ENCODE peak calls at places on chromosomes 16 and 17, in eight cellular contexts. P is hepatocyte, S is HCT116, D is PC-3, U is neural progenitor cell, V is GM23338, C is OCI-LY7, A is SK-N-SH. N is an unnamed sample. For H3K4me1, the result is how much of the 10 kb centered on the place peaks cover.

GRCh38 chr17:57943140-57943539 is 12.1 kb downstream of the CUEDC1 start:
- DNase-seq in P (no peak), S (no peak), D (peak), U (no peak), V (no peak), C (no peak), A (no peak), N (no peak)

GRCh38 chr16:88611220-88611821 is 27.1 kb upstream of the IL17C start:
- DNase-seq in P (no peak), S (no peak), D (no peak), U (peak), V (peak), C (no peak), A (no peak), N (no peak)

GRCh38 chr17:82334622-82335394 is 1.2 kb upstream of the SECTM1 start:
- DNase-seq in P (no peak), S (no peak), D (peak), U (no peak), V (no peak), C (peak), A (no peak), N (peak)

GRCh38 chr17:58679263-58680037 is 12.4 kb downstream of the TEX14 start:
- DNase-seq in P (no peak), S (peak), D (peak), U (no peak), V (peak), C (no peak), A (no peak), N (no peak)

GRCh38 chr17:78118801-78119241 is 9.7 kb downstream of the TMC6 start:
- DNase-seq in P (no peak), S (no peak), D (no peak), U (no peak), V (no peak), C (no peak), A (no peak), N (no peak)

GRCh38 chr17:3692346-3692745 is 3.6 kb downstream of the P2RX5 start:
- DNase-seq in P (no peak), S (no peak), D (no peak), U (no peak), V (peak), C (no peak), A (no peak), N (no peak)

GRCh38 chr17:61362396-61362795 is 37.2 kb upstream of the TBX2 start:
- DNase-seq in P (no peak), S (no peak), D (no peak), U (no peak), V (no peak), C (no peak), A (no peak), N (no peak)

GRCh38 chr16:59878479-59878878 is 1144.4 kb upstream of the GOT2 start:
- DNase-seq in P (peak), S (no peak), D (peak), U (no peak), V (no peak), C (no peak), A (no peak), N (no peak)

GRCh38 chr17:4276514-4276913 is 12.7 kb upstream of the ANKFY1 start:
- DNase-seq in P (no peak), S (no peak), D (no peak), U (no peak), V (peak), C (no peak), A (no peak), N (no peak)

GRCh38 chr16:66275795-66276428 is 90.6 kb upstream of the CDH5 start:
- DNase-seq in P (peak), S (peak), D (peak), U (peak), V (peak), C (peak), A (peak), N (peak)

GRCh38 chr16:52320930-52321439 is 226.0 kb downstream of the TOX3 start:
- DNase-seq in P (no peak), S (no peak), D (no peak), U (no peak), V (no peak), C (no peak), A (no peak), N (peak)

GRCh38 chr17:41639492-41640473 is 15.4 kb upstream of the KRT17 start:
- DNase-seq in P (no peak), S (no peak), D (no peak), U (no peak), V (no peak), C (no peak), A (no peak), N (no peak)

GRCh38 chr17:71084219-71084618 is 914.9 kb downstream of the KCNJ2 start:
- DNase-seq in P (peak), S (peak), D (peak), U (peak), V (peak), C (peak), A (peak), N (peak)

GRCh38 chr17:30323895-30324319 is 9.9 kb downstream of the TMIGD1 start:
- DNase-seq in P (no peak), S (peak), D (peak), U (no peak), V (no peak), C (peak), A (no peak), N (no peak)

GRCh38 chr16:68066763-68067162 is 18.4 kb upstream of the NFATC3 start:
- DNase-seq in P (no peak), S (no peak), D (no peak), U (no peak), V (no peak), C (no peak), A (no peak), N (no peak)

GRCh38 chr17:2101448-2102257 is 46.8 kb downstream of the HIC1 start:
- DNase-seq in P (no peak), S (peak), D (peak), U (no peak), V (no peak), C (no peak), A (no peak), N (no peak)

GRCh38 chr16:75402174-75402820 is 31.0 kb downstream of the CFDP1 start:
- DNase-seq in P (peak), S (no peak), D (peak), U (no peak), V (no peak), C (no peak), A (no peak), N (no peak)

GRCh38 chr17:4509402-4509801 is 10.7 kb downstream of the SPNS2 start:
- DNase-seq in P (no peak), S (no peak), D (no peak), U (no peak), V (no peak), C (peak), A (no peak), N (peak)

GRCh38 chr17:2337152-2337810 is at the start of gene SGSM2:
- DNase-seq in P (peak), S (no peak), D (peak), U (peak), V (peak), C (peak), A (peak), N (peak)

GRCh38 chr17:31610301-31610910 is 218.9 kb downstream of the RAB11FIP4 start:
- DNase-seq in P (no peak), S (no peak), D (no peak), U (no peak), V (peak), C (no peak), A (no peak), N (no peak)

GRCh38 chr17:29048440-29049360 is 5.8 kb downstream of the PIPOX start:
- DNase-seq in P (peak), S (no peak), D (no peak), U (peak), V (peak), C (no peak), A (peak), N (no peak)

GRCh38 chr17:28737770-28738679 is 5.8 kb upstream of the TRAF4 start:
- DNase-seq in P (no peak), S (no peak), D (no peak), U (no peak), V (no peak), C (peak), A (no peak), N (no peak)

GRCh38 chr17:58513913-58514794 is at the start of gene MTMR4:
- DNase-seq in P (peak), S (peak), D (peak), U (peak), V (peak), C (peak), A (peak), N (peak)

GRCh38 chr17:40070895-40071719 is 8.3 kb downstream of the THRA start:
- DNase-seq in P (peak), S (no peak), D (no peak), U (peak), V (peak), C (no peak), A (no peak), N (no peak)

GRCh38 chr16:4345439-4346204 is 5.5 kb downstream of the PAM16 start:
- DNase-seq in P (no peak), S (no peak), D (no peak), U (no peak), V (no peak), C (no peak), A (no peak), N (no peak)

GRCh38 chr17:48177816-48178215 is 70.2 kb downstream of the SNX11 start:
- DNase-seq in P (no peak), S (no peak), D (peak), U (no peak), V (no peak), C (no peak), A (no peak), N (no peak)

GRCh38 chr17:21452377-21453143 is 76.4 kb downstream of the KCNJ12 start:
- DNase-seq in P (peak), S (peak), D (peak), U (peak), V (peak), C (peak), A (no peak), N (no peak)

GRCh38 chr16:53773881-53774280 is 69.9 kb downstream of the FTO start:
- DNase-seq in P (no peak), S (no peak), D (no peak), U (no peak), V (no peak), C (no peak), A (no peak), N (no peak)

GRCh38 chr16:55641430-55642056 is 14.2 kb upstream of the SLC6A2 start:
- DNase-seq in P (no peak), S (no peak), D (no peak), U (no peak), V (no peak), C (no peak), A (no peak), N (no peak)

GRCh38 chr16:67181346-67181745 is 2.4 kb downstream of the MATCAP1 start:
- DNase-seq in P (no peak), S (no peak), D (peak), U (no peak), V (no peak), C (no peak), A (no peak), N (no peak)

GRCh38 chr16:64586756-64587155 is 535.1 kb downstream of the CDH11 start:
- DNase-seq in P (no peak), S (no peak), D (no peak), U (no peak), V (no peak), C (no peak), A (no peak), N (no peak)

GRCh38 chr17:50697663-50698272 is 9.9 kb downstream of the ANKRD40 start:
- DNase-seq in P (no peak), S (no peak), D (peak), U (no peak), V (no peak), C (no peak), A (no peak), N (peak)
- TF ChIP-seq CTCF in P (peak), S (peak), D (peak), U (peak), V (no peak), C (peak), A (no peak), N (peak)

GRCh38 chr17:15651583-15652110 is 32.1 kb upstream of the FBXW10B start:
- DNase-seq in P (peak), S (peak), D (peak), U (peak), V (peak), C (peak), A (peak), N (no peak)
- TF ChIP-seq EZH2phosphoT487 in P (no peak), S (no peak), D (no peak), U (no peak), V (no peak), C (no peak), A (no peak), N (no peak)

GRCh38 chr17:79795795-79796569 is 895 bp downstream of the CBX8 start:
- DNase-seq in P (no peak), S (no peak), D (no peak), U (peak), V (no peak), C (peak), A (peak), N (no peak)

GRCh38 chr17:79796570-79797491 is at the start of gene CBX8:
- DNase-seq in P (peak), S (peak), D (peak), U (peak), V (peak), C (peak), A (peak), N (peak)

GRCh38 chr17:79798296-79799173 is 1.7 kb upstream of the CBX8 start:
- DNase-seq in P (peak), S (no peak), D (no peak), U (peak), V (peak), C (no peak), A (peak), N (no peak)

GRCh38 chr17:79799174-79799537 is 2.3 kb upstream of the CBX8 start:
- DNase-seq in P (no peak), S (no peak), D (no peak), U (peak), V (no peak), C (no peak), A (peak), N (no peak)

DNA sequence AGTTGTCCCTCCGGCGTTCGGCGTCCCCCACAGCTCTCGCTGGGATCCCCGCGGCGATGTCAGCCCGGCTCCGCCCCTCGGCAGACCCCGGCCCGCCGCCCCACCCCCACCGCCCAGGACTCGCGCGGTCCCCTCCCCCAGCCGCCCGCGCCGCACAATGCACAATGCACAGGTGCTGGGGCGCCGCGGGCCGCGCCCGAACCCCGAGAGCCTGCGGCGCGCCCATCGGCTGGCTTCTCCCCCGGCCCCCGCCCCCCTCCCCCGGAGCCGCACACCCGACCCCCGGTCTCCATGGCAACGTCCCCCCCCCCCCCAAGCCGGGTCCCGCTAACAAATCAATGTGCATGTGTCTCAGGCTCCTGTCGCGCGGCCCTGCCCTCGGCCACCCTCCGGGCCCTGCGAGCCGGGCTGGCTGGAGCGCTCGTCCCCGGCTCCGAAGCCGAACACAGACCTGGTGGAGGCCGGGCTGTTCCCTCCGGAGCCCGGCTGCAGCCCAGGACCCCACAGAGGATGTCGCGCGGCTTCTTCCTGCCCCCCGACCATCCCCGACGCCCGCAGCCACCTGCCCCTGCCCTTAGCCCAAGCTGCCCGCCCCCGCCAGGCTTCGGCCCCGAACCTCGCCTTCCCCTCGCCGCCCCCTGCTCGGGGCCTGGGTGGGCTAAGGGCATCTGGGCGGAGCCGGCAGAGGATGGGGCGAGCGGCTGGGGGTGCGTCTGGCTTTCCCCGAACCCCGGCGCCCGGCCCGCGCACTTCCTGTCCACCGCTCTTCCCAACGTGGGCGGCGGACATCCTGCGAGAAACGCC is 817 bp upstream of the CBX8 start:
- DNase-seq in P (peak), S (no peak), D (no peak), U (peak), V (no peak), C (peak), A (peak), N (peak)
- H3K4me1 ChIP-seq in P (under half), S (under half), D (under half), U (half or more), V (under half), C (under half), A (under half), N (under half)

DNA sequence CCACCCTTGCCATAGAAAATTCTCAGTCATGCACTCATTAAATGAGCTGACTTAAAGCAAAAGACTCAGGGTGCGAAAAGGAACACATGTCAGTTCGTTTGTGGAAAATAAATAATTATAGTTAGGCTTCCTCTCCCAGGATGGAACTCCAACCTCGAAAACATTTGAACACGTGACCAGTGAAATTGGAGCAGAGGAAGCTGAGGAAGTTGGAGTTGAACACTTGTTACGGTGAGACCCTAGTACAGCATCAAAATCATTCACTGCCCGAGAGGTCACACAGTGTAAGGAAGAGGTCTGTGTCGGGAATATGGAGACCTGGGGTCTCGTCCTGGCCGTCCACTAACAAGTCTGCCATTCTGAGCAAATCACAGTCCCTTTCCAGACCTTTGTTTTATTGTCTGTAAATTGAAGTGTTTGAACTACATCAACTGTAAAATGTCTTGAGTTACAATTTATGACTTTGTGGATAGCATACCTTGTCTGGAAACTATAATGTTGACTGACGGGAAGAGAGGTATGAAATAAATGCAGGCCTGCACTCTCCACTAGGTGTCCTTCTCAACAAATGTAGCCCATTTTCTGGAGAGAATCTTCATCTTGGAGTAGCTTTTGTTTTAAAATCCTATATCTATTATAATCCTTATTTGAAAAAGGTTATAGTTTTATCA is 7.7 kb downstream of the PSMD7 start:
- DNase-seq in P (no peak), S (no peak), D (peak), U (no peak), V (peak), C (peak), A (no peak), N (no peak)
- TF ChIP-seq CTCF in P (peak), S (peak), D (peak), U (peak), V (peak), C (peak), A (peak), N (peak)

GRCh38 chr16:710500-711075 is 4.3 kb upstream of the METRN start:
- DNase-seq in P (no peak), S (no peak), D (no peak), U (no peak), V (no peak), C (no peak), A (no peak), N (no peak)

GRCh38 chr16:708019-708418 is 2.4 kb upstream of the FBXL16 start:
- DNase-seq in P (no peak), S (no peak), D (no peak), U (no peak), V (no peak), C (no peak), A (no peak), N (no peak)

GRCh38 chr16:711084-711483 is 3.8 kb upstream of the METRN start:
- DNase-seq in P (no peak), S (no peak), D (no peak), U (no peak), V (no peak), C (no peak), A (no peak), N (no peak)

GRCh38 chr16:708959-709358 is 3.4 kb upstream of the FBXL16 start:
- DNase-seq in P (no peak), S (no peak), D (no peak), U (no peak), V (no peak), C (no peak), A (no peak), N (no peak)

GRCh38 chr16:709651-710499 is 4.3 kb upstream of the FBXL16 start:
- DNase-seq in P (peak), S (no peak), D (peak), U (peak), V (peak), C (no peak), A (peak), N (no peak)
- TF ChIP-seq EZH2phosphoT487 in P (no peak), S (no peak), D (no peak), U (no peak), V (no peak), C (no peak), A (no peak), N (no peak)

GRCh38 chr16:49828545-49829267 is 27.2 kb downstream of the ZNF423 start:
- DNase-seq in P (no peak), S (no peak), D (no peak), U (no peak), V (no peak), C (no peak), A (no peak), N (no peak)
- H3K4me1 ChIP-seq in P (under half), S (under half), D (under half), U (half or more), V (half or more), C (under half), A (under half), N (under half)

DNA sequence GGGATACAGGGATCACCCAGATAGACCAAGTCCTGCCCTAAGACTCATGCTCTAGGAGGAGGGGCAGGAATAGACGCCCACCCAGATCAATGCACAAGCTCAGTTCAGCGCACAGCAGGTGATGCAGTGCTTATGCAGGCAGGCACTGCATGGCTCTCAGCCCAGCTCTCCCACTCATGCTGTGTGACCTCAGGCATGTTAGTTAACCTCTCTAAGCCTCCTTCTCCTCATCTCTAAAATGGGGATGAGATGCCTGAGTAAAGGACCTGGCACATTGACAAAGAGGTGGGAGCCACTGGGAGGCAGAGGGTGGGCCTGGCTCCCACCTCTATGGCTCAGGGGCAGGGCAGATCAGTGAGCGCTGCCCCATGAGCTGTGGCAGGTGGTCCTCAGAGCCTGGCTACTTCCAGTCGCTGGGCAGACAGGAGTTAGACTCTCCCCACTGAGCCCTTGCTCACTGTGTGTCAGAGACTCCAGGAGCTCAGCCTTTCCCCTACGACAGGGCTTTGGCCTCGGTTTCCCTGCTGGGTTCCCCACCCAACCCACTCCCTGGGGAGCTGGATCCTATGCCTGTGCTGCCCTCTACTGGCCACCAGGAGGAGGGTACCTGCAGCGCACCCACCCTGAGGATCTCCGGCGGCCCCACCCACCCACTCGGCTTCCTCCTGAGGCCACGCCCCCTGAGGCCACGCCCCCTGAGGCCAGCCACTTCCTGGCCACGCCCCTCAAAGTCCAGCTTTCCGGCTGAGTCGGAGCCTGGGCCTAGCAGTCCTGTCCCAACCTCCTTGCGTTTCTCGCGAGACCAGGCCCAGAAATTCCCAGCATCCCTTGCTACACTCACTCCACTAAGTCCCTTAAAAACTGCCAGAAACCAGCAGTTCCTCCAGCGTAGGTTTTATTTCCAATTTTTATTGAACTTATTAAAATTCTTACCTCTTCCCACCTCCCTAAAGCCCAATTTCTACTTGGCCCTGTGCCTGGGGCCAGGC is 196.1 kb downstream of the GSG1L start:
- DNase-seq in P (peak), S (peak), D (peak), U (peak), V (peak), C (peak), A (peak), N (peak)
- TF ChIP-seq CTCF in P (peak), S (peak), D (peak), U (peak), V (peak), C (peak), A (peak), N (peak)

GRCh38 chr17:5785867-5786509 is 201.7 kb upstream of the NLRP1 start:
- DNase-seq in P (no peak), S (no peak), D (peak), U (no peak), V (no peak), C (peak), A (no peak), N (no peak)
- TF ChIP-seq EZH2phosphoT487 in P (no peak), S (no peak), D (no peak), U (no peak), V (no peak), C (no peak), A (no peak), N (no peak)